ENCODE peak calls at places on chromosomes 13 and 19, in six cellular contexts. One of them, this sample, is unnamed.

GRCh38 chr13:29749401-29750177 is 100.8 kb downstream of the UBL3 start:
- DNase-seq in fibroblast of mammary gland: peak
- DNase-seq in vagina: no peak
- DNase-seq in prostate gland: no peak
- DNase-seq in uterus: no peak
- DNase-seq in fibroblast of lung: peak
- DNase-seq in this sample: peak

GRCh38 chr19:52221831-52222375 is 32.1 kb downstream of the PPP2R1A start:
- DNase-seq in fibroblast of mammary gland: peak
- DNase-seq in vagina: no peak
- DNase-seq in prostate gland: no peak
- DNase-seq in uterus: no peak
- DNase-seq in fibroblast of lung: no peak
- DNase-seq in this sample: no peak

GRCh38 chr13:33137726-33138125 is 121.5 kb downstream of the KL start:
- DNase-seq in fibroblast of mammary gland: no peak
- DNase-seq in vagina: no peak
- DNase-seq in prostate gland: no peak
- DNase-seq in uterus: no peak
- DNase-seq in fibroblast of lung: no peak
- DNase-seq in this sample: no peak

GRCh38 chr13:30148791-30149190 is 158.6 kb downstream of the KATNAL1 start:
- DNase-seq in fibroblast of mammary gland: no peak
- DNase-seq in vagina: no peak
- DNase-seq in prostate gland: no peak
- DNase-seq in uterus: no peak
- DNase-seq in fibroblast of lung: no peak
- DNase-seq in this sample: no peak

GRCh38 chr13:39306639-39307589 is 268.7 kb downstream of the NHLRC3 start:
- DNase-seq in fibroblast of mammary gland: no peak
- DNase-seq in vagina: no peak
- DNase-seq in prostate gland: no peak
- DNase-seq in uterus: no peak
- DNase-seq in fibroblast of lung: no peak
- DNase-seq in this sample: no peak

GRCh38 chr19:28176193-28176592 is 1036.8 kb downstream of the UQCRFS1 start:
- DNase-seq in fibroblast of mammary gland: no peak
- DNase-seq in vagina: no peak
- DNase-seq in prostate gland: no peak
- DNase-seq in uterus: no peak
- DNase-seq in fibroblast of lung: no peak
- DNase-seq in this sample: no peak

GRCh38 chr19:8423821-8424223 is 10.7 kb downstream of the MARCHF2 start:
- DNase-seq in fibroblast of mammary gland: peak
- DNase-seq in vagina: no peak
- DNase-seq in prostate gland: peak
- DNase-seq in uterus: peak
- DNase-seq in fibroblast of lung: peak
- DNase-seq in this sample: peak

GRCh38 chr19:21143846-21144245 is 2.0 kb downstream of the ZNF431 start:
- DNase-seq in fibroblast of mammary gland: peak
- DNase-seq in vagina: no peak
- DNase-seq in prostate gland: no peak
- DNase-seq in uterus: no peak
- DNase-seq in fibroblast of lung: peak
- DNase-seq in this sample: no peak

GRCh38 chr13:104796581-104796980 is 1730.4 kb upstream of the SLC10A2 start:
- DNase-seq in fibroblast of mammary gland: no peak
- DNase-seq in vagina: no peak
- DNase-seq in prostate gland: no peak
- DNase-seq in uterus: no peak
- DNase-seq in fibroblast of lung: peak
- DNase-seq in this sample: no peak

GRCh38 chr13:105634059-105634458 is 901.4 kb downstream of the EFNB2 start:
- DNase-seq in fibroblast of mammary gland: peak
- DNase-seq in vagina: no peak
- DNase-seq in prostate gland: no peak
- DNase-seq in uterus: no peak
- DNase-seq in fibroblast of lung: peak
- DNase-seq in this sample: no peak

DNA sequence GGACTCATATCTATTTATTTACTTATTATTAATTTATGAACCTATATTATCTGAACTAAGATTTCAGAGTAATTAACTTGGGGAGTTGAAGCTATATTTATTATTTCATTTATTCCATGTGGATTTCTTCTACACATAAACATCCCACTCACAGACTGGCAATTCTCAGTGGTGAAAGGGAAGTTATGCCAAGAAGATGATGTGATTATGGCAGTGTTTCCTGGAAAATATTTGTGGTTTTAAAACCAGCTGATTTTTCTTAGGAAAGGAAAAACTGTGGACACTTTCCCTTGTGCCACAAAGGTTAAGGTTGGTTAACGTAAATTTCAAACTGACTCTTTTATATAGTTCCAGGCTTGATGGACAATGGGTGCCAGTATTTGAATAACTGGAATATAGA is 513.1 kb downstream of the SLITRK6 start:
- DNase-seq in fibroblast of mammary gland: no peak
- DNase-seq in vagina: no peak
- DNase-seq in prostate gland: no peak
- DNase-seq in uterus: no peak
- DNase-seq in fibroblast of lung: peak
- DNase-seq in this sample: no peak
- H3K4me3 ChIP-seq in fibroblast of mammary gland: no peak
- H3K4me3 ChIP-seq in vagina: no peak
- H3K4me3 ChIP-seq in prostate gland: no peak
- H3K4me3 ChIP-seq in uterus: no peak
- H3K4me3 ChIP-seq in fibroblast of lung: no peak
- H3K4me3 ChIP-seq in this sample: no peak

DNA sequence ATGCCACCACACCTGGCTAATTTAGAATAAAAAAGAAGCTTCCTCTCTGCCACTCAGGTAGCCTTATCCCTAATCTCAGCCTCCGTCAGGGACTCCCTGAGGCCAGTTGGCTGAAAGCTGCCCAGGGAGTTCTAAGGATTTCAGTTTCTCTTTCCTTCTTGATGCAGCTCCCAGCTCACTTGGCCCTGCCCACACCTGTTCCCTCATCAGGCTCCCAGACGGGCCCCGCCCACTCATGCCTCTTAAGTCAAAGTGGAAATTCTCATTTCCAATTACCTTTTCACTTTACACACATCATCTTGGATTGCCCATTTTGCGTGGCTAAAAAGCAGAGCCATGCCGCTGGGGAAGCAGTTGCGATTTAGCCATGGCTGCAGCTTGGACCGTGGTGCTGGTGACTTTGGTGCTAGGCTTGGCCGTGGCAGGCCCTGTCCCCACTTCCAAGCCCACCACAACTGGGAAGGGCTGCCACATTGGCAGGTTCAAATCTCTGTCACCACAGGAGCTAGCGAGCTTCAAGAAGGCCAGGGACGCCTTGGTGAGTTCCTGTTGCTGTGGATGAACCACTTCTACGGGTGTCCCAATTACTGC is at the start of gene IFNL1:
- DNase-seq in fibroblast of mammary gland: no peak
- DNase-seq in vagina: no peak
- DNase-seq in prostate gland: no peak
- DNase-seq in uterus: no peak
- DNase-seq in fibroblast of lung: no peak
- DNase-seq in this sample: no peak
- H3K4me3 ChIP-seq in fibroblast of mammary gland: no peak
- H3K4me3 ChIP-seq in vagina: no peak
- H3K4me3 ChIP-seq in prostate gland: no peak
- H3K4me3 ChIP-seq in uterus: no peak
- H3K4me3 ChIP-seq in fibroblast of lung: no peak
- H3K4me3 ChIP-seq in this sample: no peak

GRCh38 chr19:45793178-45793564 is 526 bp upstream of the DMWD start:
- DNase-seq in fibroblast of mammary gland: no peak
- DNase-seq in vagina: no peak
- DNase-seq in prostate gland: no peak
- DNase-seq in uterus: no peak
- DNase-seq in fibroblast of lung: no peak
- DNase-seq in this sample: no peak
- H3K4me3 ChIP-seq in fibroblast of mammary gland: peak
- H3K4me3 ChIP-seq in vagina: peak
- H3K4me3 ChIP-seq in prostate gland: no peak
- H3K4me3 ChIP-seq in uterus: peak
- H3K4me3 ChIP-seq in fibroblast of lung: no peak
- H3K4me3 ChIP-seq in this sample: peak

DNA sequence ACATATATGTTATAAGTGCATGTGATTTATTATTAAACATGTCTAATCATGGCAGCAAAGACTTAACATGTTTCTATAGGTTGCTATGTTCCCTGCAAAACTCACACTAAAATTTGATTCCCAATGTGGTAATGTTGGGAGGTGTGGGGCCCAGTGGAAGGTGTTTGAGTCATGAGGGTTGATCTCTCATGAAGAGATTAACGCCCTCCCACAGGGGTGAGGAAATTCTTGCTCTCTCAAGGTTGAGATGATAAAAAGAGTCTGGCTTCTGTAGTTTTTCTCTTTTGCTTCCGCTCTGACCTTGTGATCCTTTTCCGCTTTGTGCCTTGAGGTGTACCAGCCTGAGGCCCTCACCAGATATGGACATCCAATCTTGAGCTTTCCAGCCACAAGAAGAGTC is 737.5 kb upstream of the SLITRK5 start:
- DNase-seq in fibroblast of mammary gland: no peak
- DNase-seq in vagina: no peak
- DNase-seq in prostate gland: no peak
- DNase-seq in uterus: no peak
- DNase-seq in fibroblast of lung: no peak
- DNase-seq in this sample: no peak
- H3K4me3 ChIP-seq in fibroblast of mammary gland: no peak
- H3K4me3 ChIP-seq in vagina: no peak
- H3K4me3 ChIP-seq in prostate gland: no peak
- H3K4me3 ChIP-seq in uterus: no peak
- H3K4me3 ChIP-seq in fibroblast of lung: no peak
- H3K4me3 ChIP-seq in this sample: no peak

DNA sequence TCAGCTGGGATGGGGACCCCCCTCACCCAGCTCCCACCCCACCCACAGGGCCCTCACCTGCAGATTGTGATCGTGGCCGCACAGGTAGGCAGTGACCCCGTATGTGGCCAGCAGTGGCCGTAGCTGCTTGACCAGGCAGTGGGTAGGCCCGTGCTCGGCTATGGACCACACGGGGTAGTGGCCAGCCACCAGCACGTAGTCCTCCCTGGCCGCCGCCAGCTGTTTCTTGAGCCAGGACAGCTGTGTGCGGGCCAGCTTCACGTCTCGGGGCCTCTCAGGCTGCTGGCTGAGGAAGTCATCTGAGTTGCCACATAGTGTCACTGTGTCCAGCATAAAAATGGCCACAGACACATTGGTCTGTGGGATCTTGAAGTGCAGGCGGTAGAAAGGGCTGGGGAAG is 1.3 kb downstream of the ACP5 start:
- DNase-seq in fibroblast of mammary gland: no peak
- DNase-seq in vagina: no peak
- DNase-seq in prostate gland: no peak
- DNase-seq in uterus: no peak
- DNase-seq in fibroblast of lung: no peak
- DNase-seq in this sample: no peak
- H3K4me3 ChIP-seq in fibroblast of mammary gland: no peak
- H3K4me3 ChIP-seq in vagina: no peak
- H3K4me3 ChIP-seq in prostate gland: no peak
- H3K4me3 ChIP-seq in uterus: no peak
- H3K4me3 ChIP-seq in fibroblast of lung: no peak
- H3K4me3 ChIP-seq in this sample: no peak